ENCODE peak calls at places on chromosomes 11 and 22, in five cellular contexts. Z is AG04450, W is lower lobe of right lung, R is right atrium auricular region, Y is AG09309. P is an unnamed sample.

GRCh38 chr22:33110562-33111163 is 52.5 kb upstream of the SYN3 start:
- DNase-seq in Z (no peak), W (no peak), R (no peak), Y (no peak), P (no peak)

GRCh38 chr11:63961608-63962412 is 12.6 kb upstream of the COX8A start:
- DNase-seq in Z (no peak), W (no peak), R (no peak), Y (no peak), P (no peak)

GRCh38 chr11:13462311-13462927 is 603 bp downstream of the BTBD10 start:
- DNase-seq in Z (no peak), W (peak), R (no peak), Y (no peak), P (peak)

GRCh38 chr11:111355956-111356659 is 23.0 kb downstream of the POU2AF1 start:
- DNase-seq in Z (no peak), W (no peak), R (no peak), Y (no peak), P (no peak)

GRCh38 chr11:45092901-45093760 is 53.3 kb upstream of the PRDM11 start:
- DNase-seq in Z (no peak), W (no peak), R (no peak), Y (peak), P (peak)

GRCh38 chr22:45537734-45538181 is 35.1 kb downstream of the FBLN1 start:
- DNase-seq in Z (peak), W (no peak), R (peak), Y (peak), P (peak)

GRCh38 chr11:88259431-88259830 is 78.1 kb downstream of the CTSC start:
- DNase-seq in Z (no peak), W (no peak), R (no peak), Y (no peak), P (no peak)

GRCh38 chr11:13561860-13562259 is 66.1 kb upstream of the PTH start:
- DNase-seq in Z (no peak), W (no peak), R (no peak), Y (no peak), P (no peak)

GRCh38 chr11:68143310-68143689 is 22.1 kb upstream of the CHKA start:
- DNase-seq in Z (no peak), W (no peak), R (no peak), Y (no peak), P (no peak)

GRCh38 chr11:96464695-96465307 is 75.0 kb downstream of the JRKL start:
- DNase-seq in Z (peak), W (no peak), R (no peak), Y (peak), P (peak)

GRCh38 chr11:2515401-2516275 is 70.8 kb downstream of the KCNQ1 start:
- DNase-seq in Z (no peak), W (peak), R (peak), Y (no peak), P (no peak)

DNA sequence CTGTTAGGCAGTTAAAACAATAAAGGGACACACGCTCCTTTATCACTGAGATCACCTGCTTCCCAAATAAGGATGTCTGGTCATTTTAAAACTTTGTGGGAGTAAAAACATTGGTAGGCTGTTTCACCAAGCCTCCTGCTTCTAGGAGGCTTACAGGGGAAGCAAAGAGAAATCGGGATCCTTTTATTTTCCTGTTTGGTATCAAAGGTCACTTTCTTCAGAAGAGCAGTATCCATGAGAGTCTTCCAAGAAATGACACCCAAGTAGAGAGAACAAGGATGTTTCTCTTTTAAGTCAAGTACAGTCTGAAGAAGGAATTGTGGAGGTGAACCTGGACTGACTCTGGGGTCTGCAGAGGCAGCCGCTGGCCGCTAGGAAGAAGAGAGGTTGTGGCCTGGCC is 36.9 kb upstream of the BID start:
- DNase-seq in Z (no peak), W (no peak), R (no peak), Y (no peak), P (no peak)
- TF ChIP-seq CTCF in Z (no peak), W (no peak), R (no peak), Y (no peak), P (no peak)

DNA sequence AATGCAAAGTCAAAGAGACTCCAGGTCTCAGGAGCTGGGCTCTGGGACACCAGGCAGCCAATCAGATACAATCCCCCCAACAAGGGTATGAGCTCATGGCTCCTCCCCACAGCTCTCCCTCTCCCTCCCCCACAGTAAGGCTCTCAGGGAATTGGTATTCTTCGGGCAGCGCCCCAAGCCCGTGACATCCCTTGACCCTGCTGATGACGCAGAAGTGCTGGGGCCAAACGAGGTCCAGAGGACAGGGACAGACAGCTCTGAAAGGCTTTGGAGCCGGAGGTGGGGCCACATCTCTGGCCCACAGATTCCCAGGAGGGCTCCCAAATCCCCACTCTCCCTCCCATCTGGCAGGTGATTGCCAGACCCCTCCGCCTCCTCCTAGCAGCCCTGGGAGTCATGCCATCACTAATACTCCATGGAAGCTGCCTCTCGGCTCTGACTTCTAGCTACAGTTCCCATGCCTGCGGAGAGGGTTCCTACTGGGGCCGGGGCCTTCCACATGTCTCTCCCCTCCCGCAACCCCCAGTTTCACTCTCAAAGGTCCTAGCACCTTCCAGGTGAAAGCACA is 5.8 kb downstream of the USP2 start:
- DNase-seq in Z (no peak), W (no peak), R (peak), Y (no peak), P (peak)
- H3K4me3 ChIP-seq in Z (no peak), W (no peak), R (peak), Y (no peak), P (no peak)

DNA sequence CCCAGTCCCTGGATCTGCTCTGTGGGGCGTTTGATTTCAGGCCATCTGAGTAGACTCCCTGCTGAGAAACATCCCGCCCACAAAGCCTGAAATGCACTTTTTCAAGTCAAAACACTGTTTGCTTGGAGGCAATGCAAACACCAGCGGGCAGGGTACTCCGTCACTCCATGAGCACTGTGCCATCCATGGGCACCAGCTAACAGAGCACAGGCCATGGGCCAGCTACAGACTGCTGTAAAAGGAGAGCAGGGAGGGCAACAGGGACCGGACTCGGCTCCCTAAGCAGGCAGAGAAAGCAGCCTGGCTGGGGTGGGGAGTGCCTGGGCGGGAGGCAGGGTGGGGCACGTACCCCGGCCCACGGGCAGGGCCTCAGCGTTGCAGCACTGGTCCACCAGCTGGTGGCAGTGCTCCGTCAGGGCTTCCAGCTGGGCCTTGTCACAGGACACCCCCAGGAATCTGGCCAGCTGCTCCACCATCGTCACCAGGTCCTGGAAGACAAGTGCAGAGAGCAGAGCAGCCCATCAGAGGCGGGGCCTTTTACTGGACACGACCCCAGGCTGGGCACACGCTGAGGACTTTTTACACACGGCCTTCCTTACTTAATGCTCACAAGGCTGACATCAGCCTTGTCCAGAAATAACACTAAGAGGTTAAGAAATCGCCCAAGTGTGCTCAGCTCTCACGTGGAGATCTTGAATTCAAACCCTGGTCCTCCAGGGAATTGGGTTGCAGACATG is 16.8 kb upstream of the EFCAB6 start:
- DNase-seq in Z (no peak), W (peak), R (peak), Y (no peak), P (peak)
- TF ChIP-seq CTCF in Z (peak), W (no peak), R (peak), Y (peak), P (peak)

GRCh38 chr11:62644220-62644619 is 2.2 kb downstream of the GANAB start:
- DNase-seq in Z (no peak), W (no peak), R (no peak), Y (no peak), P (no peak)
- H3K4me3 ChIP-seq in Z (no peak), W (no peak), R (no peak), Y (no peak), P (no peak)

GRCh38 chr11:81497202-81497804 is 1236.4 kb downstream of the FAM181B start:
- DNase-seq in Z (peak), W (no peak), R (no peak), Y (no peak), P (peak)
- TF ChIP-seq CTCF in Z (peak), W (peak), R (peak), Y (peak), P (peak)

P was measured in astrocyte of the spinal cord.